ENCODE peak calls at places on chromosome 22, in nine cellular contexts. D is foreskin keratinocyte; W is iris pigment epithelial cell; T is stimulated activated CD8-positive, alpha-beta memory T cell treated with anti-CD3 and anti-CD28 coated beads, Interleukin-2, amount 100 ng/mL, for 1 hour; X is non-pigmented ciliary epithelial cell; U is NCI-H187 treated with DMSO at 0.1 percent for 48 hours; S is T-helper 2 cell; A is HFF-Myc; Z is activated T-helper 1 cell treated with anti-CD3 and anti-CD28 coated beads, Interleukin-12 subunit alpha, Interleukin-12 subunit beta, Interleukin-2, Interleukin-4 antibody, amounts not matched to agents 30 ng/mL and 10 ng/mL and 1 ng/mL, durations not matched to agents 14 hours and 24 hours and 36 hours. M is an unnamed sample.

GRCh38 chr22:38923463-38924196 is 33.8 kb upstream of the APOBEC3A start:
- DNase-seq in T (no peak), X (peak; percentile 35), U (peak; percentile 51), A (peak; percentile 92), D (peak; percentile 57), S (no peak), W (peak; percentile 69), Z (no peak), M (peak; percentile 90)

GRCh38 chr22:36641902-36642640 is 61.5 kb downstream of the CACNG2 start:
- DNase-seq in U (no peak), Z (no peak), X (no peak), S (no peak), T (no peak), D (peak; percentile 82), W (peak; percentile 22), A (no peak), M (peak; percentile 28)

GRCh38 chr22:43796567-43796966 is 15.5 kb downstream of the EFCAB6 start:
- DNase-seq in Z (no peak), D (peak; percentile 17), S (no peak), U (peak; percentile 20), X (no peak), T (no peak), A (no peak), W (peak; percentile 29), M (peak; percentile 30)

GRCh38 chr22:37633693-37634504 is 5.6 kb upstream of the SH3BP1 start:
- DNase-seq in U (no peak), A (peak; percentile 66), Z (peak; percentile 48), D (no peak), W (peak; percentile 73), S (no peak), X (peak; percentile 56), T (no peak), M (peak; percentile 96)

GRCh38 chr22:26702906-26703830 is 45.8 kb downstream of the MIAT start:
- DNase-seq in T (no peak), X (no peak), Z (no peak), A (no peak), S (no peak), W (peak; percentile 92), D (no peak), U (no peak), M (peak; percentile 19)

GRCh38 chr22:38036392-38037062 is 20.7 kb upstream of the PICK1 start:
- DNase-seq in S (no peak), A (no peak), X (no peak), U (no peak), Z (no peak), D (no peak), W (no peak), T (no peak), M (no peak)

GRCh38 chr22:38864361-38865191 is 7.4 kb downstream of the CBX6 start:
- DNase-seq in Z (no peak), W (no peak), T (no peak), D (no peak), X (no peak), U (no peak), S (no peak), A (no peak), M (no peak)

GRCh38 chr22:24392218-24392931 is 35.0 kb upstream of the ADORA2A start:
- DNase-seq in W (no peak), D (no peak), S (no peak), X (no peak), Z (no peak), T (no peak), U (no peak), A (no peak), M (no peak)

GRCh38 chr22:48370508-48371325 is 1457.0 kb downstream of the BRD1 start:
- DNase-seq in U (no peak), W (no peak), D (no peak), X (no peak), A (no peak), T (no peak), Z (no peak), S (no peak), M (no peak)

GRCh38 chr22:41939981-41940852 is 6.7 kb downstream of the CENPM start:
- DNase-seq in S (peak; percentile 73), A (no peak), D (no peak), X (no peak), Z (peak; percentile 93), U (no peak), T (peak; percentile 83), W (no peak), M (no peak)

GRCh38 chr22:48102581-48102980 is 1340.1 kb downstream of the TBC1D22A start:
- DNase-seq in U (no peak), T (no peak), D (no peak), A (no peak), W (no peak), X (no peak), S (no peak), Z (no peak), M (no peak)

GRCh38 chr22:27480487-27480886 is 321.1 kb downstream of the MN1 start:
- DNase-seq in Z (no peak), X (no peak), U (no peak), W (no peak), A (no peak), T (no peak), S (no peak), D (no peak), M (no peak)

GRCh38 chr22:36946436-36947158 is 33.2 kb downstream of the CSF2RB start:
- DNase-seq in S (no peak), U (no peak), W (no peak), X (no peak), D (no peak), Z (no peak), A (no peak), T (no peak), M (peak; percentile 7)

GRCh38 chr22:22246706-22247105 is 2.1 kb downstream of the VPREB1 start:
- DNase-seq in U (no peak), X (no peak), Z (no peak), T (no peak), S (no peak), A (no peak), W (no peak), D (no peak), M (no peak)

GRCh38 chr22:37680191-37680851 is 4.9 kb downstream of the LGALS1 start:
- DNase-seq in X (no peak), D (no peak), W (no peak), U (no peak), Z (no peak), A (no peak), T (no peak), S (no peak), M (peak; percentile 40)

GRCh38 chr22:47155912-47156311 is 393.5 kb downstream of the TBC1D22A start:
- DNase-seq in T (no peak), Z (no peak), W (no peak), A (no peak), U (no peak), D (no peak), S (no peak), X (no peak), M (no peak)

GRCh38 chr22:26610072-26610958 is 7.5 kb downstream of the CRYBB1 start:
- DNase-seq in T (no peak), D (peak; percentile 88), Z (peak; percentile 54), S (no peak), A (peak; percentile 87), X (peak; percentile 67), W (peak; percentile 67), U (no peak), M (peak; percentile 97)